ENCODE peak calls at places on chromosomes 6 and 20, in nine cellular contexts. I is T-helper 9 cell, F is T follicular helper cell, G is M059J, S is NCI-H1694 treated with DMSO at 0.1 percent for 48 hours, Z is epithelial cell of esophagus, P is GM04504, Q is uterus, O is upper lobe of right lung. V is an unnamed sample.

GRCh38 chr6:36683145-36683655 is 4.7 kb downstream of the CDKN1A start:
- DNase-seq in I (no peak), P (no peak), G (no peak), Q (no peak), O (peak; percentile 12), Z (no peak), S (no peak), F (no peak), V (no peak)

GRCh38 chr6:47034919-47035318 is 7.2 kb downstream of the ADGRF1 start:
- DNase-seq in G (peak; percentile 100), Q (peak; percentile 42), P (peak; percentile 97), Z (peak; percentile 100), F (no peak), O (no peak), I (no peak), S (no peak), V (peak; percentile 99)

GRCh38 chr6:137731960-137732616 is 135.0 kb upstream of the TNFAIP3 start:
- DNase-seq in F (no peak), S (no peak), G (peak; percentile 46), O (no peak), Q (no peak), I (no peak), P (peak; percentile 41), Z (peak; percentile 78), V (peak; percentile 33)

GRCh38 chr20:60589624-60590023 is 631.4 kb downstream of the CDH26 start:
- DNase-seq in G (peak; percentile 11), I (no peak), Q (no peak), P (no peak), F (no peak), Z (peak; percentile 6), S (no peak), O (no peak), V (no peak)

GRCh38 chr6:137231895-137232294 is 12.7 kb upstream of the IFNGR1 start:
- DNase-seq in P (no peak), F (no peak), G (no peak), Z (no peak), I (no peak), S (no peak), Q (no peak), O (no peak), V (no peak)

GRCh38 chr6:33344771-33345697 is 27.5 kb upstream of the ZBTB22 start:
- DNase-seq in Q (peak; percentile 69), P (peak; percentile 57), G (peak; percentile 92), F (peak; percentile 54), O (peak; percentile 87), I (peak; percentile 53), S (peak; percentile 33), Z (peak; percentile 79), V (peak; percentile 89)

GRCh38 chr20:33852971-33853813 is 42.0 kb downstream of the CHMP4B start:
- DNase-seq in S (no peak), F (no peak), P (no peak), Q (no peak), O (no peak), Z (no peak), G (no peak), I (peak; percentile 2), V (no peak)

GRCh38 chr20:3800256-3800877 is 4.3 kb downstream of the CDC25B start:
- DNase-seq in O (no peak), F (no peak), P (no peak), S (no peak), Z (no peak), Q (no peak), I (no peak), G (no peak), V (no peak)

GRCh38 chr6:16168858-16169257 is 40.0 kb downstream of the MYLIP start:
- DNase-seq in Z (no peak), I (no peak), F (no peak), S (peak; percentile 75), O (no peak), P (no peak), G (peak; percentile 50), Q (no peak), V (peak; percentile 53)

GRCh38 chr6:116557863-116558262 is 4.3 kb downstream of the CALHM4 start:
- DNase-seq in O (no peak), P (peak; percentile 87), Z (peak; percentile 97), S (no peak), G (peak; percentile 94), I (no peak), Q (no peak), F (no peak), V (peak; percentile 97)

GRCh38 chr6:32075781-32076494 is 33.2 kb downstream of the TNXB start:
- DNase-seq in G (peak; percentile 64), Q (no peak), O (no peak), Z (peak; percentile 49), P (no peak), I (no peak), S (no peak), F (no peak), V (no peak)

GRCh38 chr6:81937296-81937937 is 184.9 kb upstream of the TENT5A start:
- DNase-seq in P (no peak), Q (no peak), S (no peak), F (no peak), O (no peak), I (no peak), G (peak; percentile 74), Z (peak; percentile 58), V (peak; percentile 80)

GRCh38 chr20:10218536-10219451 is at the start of gene SNAP25:
- DNase-seq in F (peak; percentile 14), P (peak; percentile 26), G (peak; percentile 96), Q (peak; percentile 75), I (peak; percentile 21), S (peak; percentile 81), Z (peak; percentile 81), O (no peak), V (peak; percentile 47)

GRCh38 chr6:111550953-111551352 is 54.7 kb downstream of the TRAF3IP2 start:
- DNase-seq in Z (no peak), P (no peak), G (no peak), F (no peak), S (no peak), I (no peak), O (no peak), Q (no peak), V (no peak)

GRCh38 chr20:48017504-48017903 is 232.2 kb upstream of the SULF2 start:
- DNase-seq in O (no peak), S (no peak), Q (no peak), G (peak; percentile 76), I (no peak), F (no peak), P (no peak), Z (no peak), V (no peak)

GRCh38 chr6:311679-312220 is 19.5 kb downstream of the DUSP22 start:
- DNase-seq in F (no peak), I (no peak), O (no peak), S (no peak), Q (no peak), G (no peak), Z (no peak), P (no peak), V (no peak)

GRCh38 chr6:158417760-158418098 is 105.5 kb downstream of the TULP4 start:
- DNase-seq in O (no peak), Q (no peak), P (peak; percentile 37), F (no peak), G (peak; percentile 78), S (no peak), I (no peak), Z (peak; percentile 38), V (peak; percentile 46)

GRCh38 chr6:155327326-155328073 is 13.2 kb upstream of the TFB1M start:
- DNase-seq in P (peak; percentile 29), I (peak; percentile 56), Q (peak; percentile 51), F (peak; percentile 46), G (peak; percentile 70), Z (peak; percentile 68), O (no peak), S (peak; percentile 23), V (peak; percentile 70)

GRCh38 chr6:98486052-98486451 is 348.3 kb upstream of the POU3F2 start:
- DNase-seq in Z (no peak), I (no peak), O (no peak), G (no peak), F (no peak), S (no peak), P (no peak), Q (no peak), V (no peak)

GRCh38 chr6:25927721-25928359 is 2.7 kb downstream of the SLC17A2 start:
- DNase-seq in P (no peak), G (no peak), Z (no peak), I (no peak), S (no peak), Q (no peak), O (no peak), F (no peak), V (no peak)

GRCh38 chr6:129651291-129651691 is 58.7 kb downstream of the ARHGAP18 start:
- DNase-seq in F (no peak), Z (no peak), G (no peak), I (no peak), S (no peak), Q (no peak), O (no peak), P (no peak), V (no peak)

GRCh38 chr6:854405-855073 is 161.6 kb upstream of the EXOC2 start:
- DNase-seq in P (no peak), Z (no peak), S (no peak), Q (no peak), F (no peak), G (peak; percentile 24), O (no peak), I (no peak), V (no peak)

GRCh38 chr6:52507557-52508260 is 69.2 kb downstream of the TRAM2 start:
- DNase-seq in Z (peak; percentile 48), I (no peak), S (no peak), G (peak; percentile 85), P (peak; percentile 83), O (no peak), Q (no peak), F (no peak), V (peak; percentile 67)